ENCODE peak calls at places on chromosomes 4 and X, in six cellular contexts. G is NCI-H1092; F is activated CD4-positive, alpha-beta T cell treated with anti-CD3 and anti-CD28 coated beads, Interleukin-2, amount 50 U/mL, for 1 hour; E is hypothalamus; W is A549; A is HT-29. D is an unnamed sample.

GRCh38 chr4:99276454-99276853 is 14.3 kb downstream of the ADH1A start:
- DNase-seq in E (no peak), A (no peak), G (no peak), F (no peak), W (no peak), D (no peak)

GRCh38 chrX:117538441-117539418 is 577.9 kb downstream of the KLHL13 start:
- DNase-seq in G (no peak), W (no peak), F (no peak), A (no peak), E (no peak), D (no peak)

GRCh38 chr4:23728393-23728792 is 161.5 kb downstream of the PPARGC1A start:
- DNase-seq in E (no peak), W (no peak), G (no peak), F (no peak), A (no peak), D (no peak)

GRCh38 chrX:9312922-9313867 is 151.7 kb upstream of the TBL1X start:
- DNase-seq in E (no peak), A (peak), G (no peak), F (peak), W (peak), D (peak)

GRCh38 chrX:108735680-108736508 is 469 bp downstream of the IRS4 start:
- DNase-seq in W (peak), F (no peak), E (no peak), A (no peak), G (no peak), D (no peak)

GRCh38 chrX:30085571-30085970 is 129.8 kb upstream of the MAGEB2 start:
- DNase-seq in E (no peak), A (no peak), G (no peak), F (no peak), W (no peak), D (no peak)

GRCh38 chrX:129116651-129117050 is 406.6 kb downstream of the SMARCA1 start:
- DNase-seq in A (no peak), E (no peak), G (no peak), W (no peak), F (no peak), D (no peak)

GRCh38 chr4:94827481-94828110 is 69.8 kb downstream of the BMPR1B start:
- DNase-seq in W (peak), G (no peak), E (no peak), F (no peak), A (no peak), D (no peak)

GRCh38 chr4:72564184-72564583 is 4.8 kb downstream of the ADAMTS3 start:
- DNase-seq in G (no peak), W (no peak), A (no peak), E (no peak), F (no peak), D (no peak)

GRCh38 chrX:54180403-54180802 is 2.7 kb downstream of the FAM120C start:
- DNase-seq in A (no peak), F (no peak), W (no peak), E (no peak), G (no peak), D (no peak)

GRCh38 chrX:13033193-13033592 is 11.2 kb downstream of the FAM9C start:
- DNase-seq in F (no peak), A (no peak), G (no peak), W (no peak), E (no peak), D (no peak)

GRCh38 chr4:76120199-76120598 is 28.0 kb downstream of the NUP54 start:
- DNase-seq in W (no peak), A (no peak), G (no peak), F (no peak), E (no peak), D (no peak)

GRCh38 chr4:81839347-81840042 is 367.8 kb upstream of the RASGEF1B start:
- DNase-seq in W (no peak), G (no peak), A (no peak), F (no peak), E (no peak), D (no peak)

GRCh38 chrX:123731987-123732678 is 719 bp downstream of the THOC2 start:
- DNase-seq in E (no peak), A (peak), G (no peak), F (no peak), W (peak), D (no peak)

GRCh38 chr4:55038176-55038890 is 87.1 kb downstream of the KDR start:
- DNase-seq in E (no peak), G (no peak), A (no peak), W (no peak), F (no peak), D (no peak)

GRCh38 chr4:6368096-6368495 is 98.4 kb downstream of the WFS1 start:
- DNase-seq in E (no peak), F (no peak), W (no peak), G (no peak), A (no peak), D (no peak)

GRCh38 chr4:48275247-48275646 is 5.6 kb upstream of the TEC start:
- DNase-seq in F (no peak), G (peak), A (peak), E (no peak), W (peak), D (no peak)

GRCh38 chr4:154616731-154617130 is 4.3 kb upstream of the FGG start:
- DNase-seq in A (no peak), G (no peak), E (no peak), W (no peak), F (no peak), D (no peak)

GRCh38 chrX:20144491-20144890 is 2.9 kb upstream of the EIF1AX start:
- DNase-seq in W (no peak), F (no peak), E (no peak), A (no peak), G (no peak), D (no peak)